ENCODE peak calls at places on chromosomes 6 and 20, in ten cellular contexts. Z is GM13976, F is lower lobe of right lung, X is esophagus squamous epithelium, A is endothelial cell, C is glutamatergic neuron, V is neural crest cell, R is WTC11, U is GM20000, E is sigmoid colon. Q is an unnamed sample.

GRCh38 chr6:15417811-15418210 is 171.9 kb downstream of the JARID2 start:
- DNase-seq in R (no peak), X (no peak), U (no peak), E (no peak), F (no peak), V (no peak), C (no peak), A (no peak), Z (no peak), Q (no peak)

GRCh38 chr20:63087872-63088680 is 81.3 kb upstream of the BHLHE23 start:
- DNase-seq in E (peak; percentile 49), F (peak; percentile 32), Z (no peak), R (peak; percentile 9), A (no peak), X (no peak), V (no peak), U (no peak), C (peak; percentile 8), Q (peak; percentile 33)

GRCh38 chr6:20893415-20893814 is 359.2 kb downstream of the CDKAL1 start:
- DNase-seq in Z (no peak), A (no peak), X (no peak), U (no peak), V (no peak), C (no peak), R (no peak), E (no peak), F (no peak), Q (no peak)

GRCh38 chr6:32057966-32058365 is 19.8 kb downstream of the CYP21A2 start:
- DNase-seq in E (no peak), V (no peak), A (no peak), X (no peak), F (no peak), Z (no peak), C (no peak), R (no peak), U (no peak), Q (no peak)

GRCh38 chr6:101398716-101399626 is 5.5 kb downstream of the GRIK2 start:
- DNase-seq in F (no peak), C (peak; percentile 28), X (no peak), A (peak; percentile 43), Z (no peak), U (no peak), V (no peak), R (no peak), E (no peak), Q (peak; percentile 57)

GRCh38 chr6:138088307-138088744 is 18.9 kb downstream of the PERP start:
- DNase-seq in R (no peak), E (no peak), Z (no peak), F (no peak), U (no peak), A (no peak), X (no peak), C (no peak), V (no peak), Q (no peak)

GRCh38 chr6:27019651-27020552 is 227.6 kb upstream of the PRSS16 start:
- DNase-seq in R (peak; percentile 88), A (peak; percentile 75), U (peak; percentile 78), F (peak; percentile 92), Z (peak; percentile 82), C (peak; percentile 84), V (peak; percentile 72), E (peak; percentile 95), X (peak; percentile 18), Q (peak; percentile 94)

GRCh38 chr20:38023181-38024085 is 9.8 kb downstream of the TTI1 start:
- DNase-seq in V (no peak), E (no peak), C (no peak), U (no peak), Z (no peak), A (no peak), R (no peak), X (no peak), F (no peak), Q (no peak)

GRCh38 chr6:5665173-5665572 is 341.6 kb downstream of the NRN1 start:
- DNase-seq in A (no peak), F (no peak), R (no peak), C (no peak), V (no peak), X (no peak), Z (no peak), U (no peak), E (no peak), Q (no peak)

GRCh38 chr20:56268536-56268935 is 20.0 kb downstream of the MC3R start:
- DNase-seq in R (no peak), V (no peak), C (no peak), F (no peak), A (no peak), E (no peak), Z (no peak), X (no peak), U (no peak), Q (no peak)

GRCh38 chr20:19284400-19285178 is 72.1 kb downstream of the SLC24A3 start:
- DNase-seq in U (no peak), C (no peak), E (peak; percentile 75), X (no peak), F (no peak), R (no peak), A (no peak), V (no peak), Z (no peak), Q (no peak)

GRCh38 chr6:147285087-147285855 is 81.1 kb downstream of the STXBP5 start:
- DNase-seq in A (no peak), V (no peak), Z (peak; percentile 44), X (no peak), U (peak; percentile 15), C (no peak), F (no peak), E (no peak), R (no peak), Q (no peak)

GRCh38 chr6:117456998-117457397 is 25.5 kb upstream of the DCBLD1 start:
- DNase-seq in X (no peak), Z (no peak), F (no peak), E (no peak), A (no peak), U (no peak), C (no peak), V (no peak), R (no peak), Q (no peak)

GRCh38 chr6:155075938-155076337 is 80.8 kb downstream of the TIAM2 start:
- DNase-seq in Z (no peak), A (no peak), U (no peak), X (no peak), R (no peak), E (no peak), F (no peak), V (no peak), C (no peak), Q (no peak)

GRCh38 chr6:111477481-111477938 is 5.5 kb downstream of the REV3L start:
- DNase-seq in U (peak; percentile 37), A (no peak), F (no peak), X (no peak), E (no peak), V (no peak), Z (peak; percentile 27), C (no peak), R (no peak), Q (peak; percentile 81)

GRCh38 chr6:119960065-119960464 is 610.5 kb upstream of the MAN1A1 start:
- DNase-seq in F (no peak), R (no peak), E (no peak), C (no peak), A (no peak), Z (no peak), X (no peak), V (no peak), U (no peak), Q (no peak)

GRCh38 chr20:35821807-35822242 is 50.0 kb downstream of the PHF20 start:
- DNase-seq in A (no peak), C (no peak), R (no peak), U (no peak), V (no peak), X (no peak), E (no peak), F (no peak), Z (no peak), Q (no peak)

GRCh38 chr20:9617062-9617461 is 102.7 kb downstream of the LAMP5 start:
- DNase-seq in X (no peak), E (no peak), F (peak; percentile 68), V (peak; percentile 51), U (peak; percentile 48), C (peak; percentile 68), A (peak; percentile 50), Z (peak; percentile 61), R (peak; percentile 61), Q (peak; percentile 75)

DNA sequence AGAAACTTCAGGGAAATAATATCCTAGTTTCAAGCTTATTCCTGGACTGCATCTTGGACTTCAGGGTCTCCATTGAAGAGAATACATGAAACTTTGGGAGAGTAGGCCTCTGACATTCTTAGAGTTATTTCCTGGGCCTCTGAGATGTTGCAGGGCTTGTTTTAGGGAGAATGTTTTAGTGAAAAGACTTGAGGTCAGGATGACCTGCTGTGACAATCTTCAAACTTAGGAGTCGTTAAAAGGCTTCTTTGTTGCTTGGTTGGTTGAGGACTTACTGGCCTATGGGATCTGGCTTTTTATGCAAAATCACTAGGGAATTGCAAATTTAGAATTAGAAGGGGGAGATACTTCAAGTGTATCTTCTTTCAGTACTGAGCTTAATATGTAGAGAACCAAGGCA is 613.2 kb upstream of the FLRT3 start:
- DNase-seq in E (no peak), V (no peak), C (no peak), F (no peak), U (no peak), A (no peak), Z (no peak), R (no peak), X (no peak), Q (no peak)
- TF ChIP-seq CTCF in E (no peak), V (no peak), C (no peak), F (no peak), U (no peak), A (no peak), Z (no peak), R (no peak), X (no peak), Q (no peak)

DNA sequence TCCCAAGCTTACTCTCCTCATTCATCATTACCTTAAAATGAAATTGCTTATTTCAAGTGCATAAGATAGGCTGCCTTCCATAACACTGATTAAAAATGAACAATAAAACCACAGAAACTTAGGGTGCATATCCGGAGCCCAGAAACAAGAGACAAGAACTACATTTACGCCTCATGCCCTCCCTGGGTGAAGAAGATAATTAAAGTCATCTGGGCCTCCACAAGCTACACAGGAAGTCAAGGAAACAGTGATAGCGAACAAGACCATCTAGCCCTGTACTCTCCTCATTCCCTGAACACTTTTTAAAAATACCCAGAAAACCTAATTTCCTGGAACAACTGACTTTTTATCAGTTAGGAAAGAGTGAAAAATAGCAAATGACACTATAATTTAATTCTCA is 6.3 kb downstream of the SOD2 start:
- DNase-seq in X (no peak), V (no peak), F (no peak), U (no peak), E (no peak), Z (no peak), C (no peak), A (no peak), R (no peak), Q (no peak)
- TF ChIP-seq CTCF in X (no peak), V (no peak), F (no peak), U (no peak), E (no peak), Z (no peak), C (no peak), A (no peak), R (no peak), Q (no peak)

GRCh38 chr20:50153500-50154377 is at the start of gene PEDS1:
- DNase-seq in C (peak; percentile 95), X (peak; percentile 54), U (peak; percentile 100), E (peak; percentile 96), Z (peak; percentile 99), F (peak; percentile 95), V (peak; percentile 79), R (peak; percentile 88), A (peak; percentile 89), Q (peak; percentile 95)
- TF ChIP-seq CTCF in C (no peak), X (no peak), U (no peak), E (no peak), Z (no peak), F (no peak), V (no peak), R (no peak), A (no peak), Q (no peak)

GRCh38 chr20:64210661-64211369 is 44.7 kb upstream of the PCMTD2 start:
- DNase-seq in F (no peak), X (no peak), V (no peak), U (no peak), E (no peak), R (no peak), C (no peak), A (no peak), Z (no peak), Q (no peak)
- TF ChIP-seq CTCF in F (no peak), X (no peak), V (no peak), U (no peak), E (no peak), R (no peak), C (no peak), A (no peak), Z (no peak), Q (no peak)

Q was measured in endodermal cell.